ENCODE peak calls at places on chromosomes 1 and 21, in four cellular contexts. B is neural progenitor cell, A is HL-60, C is endothelial cell of umbilical vein. O is an unnamed sample.
A peak's percentile ranks its signal among the peaks of the same experiment; 100 is the strongest.

GRCh38 chr21:24594082-24594481 is 1013.2 kb downstream of the MRPL39 start:
- DNase-seq in B (no peak), A (no peak), C (no peak), O (no peak)

GRCh38 chr1:46333300-46334029 is 7.1 kb upstream of the NSUN4 start:
- DNase-seq in B (peak; percentile 41), A (peak; percentile 68), C (peak; percentile 21), O (peak; percentile 66)

GRCh38 chr1:53949023-53949611 is 3.0 kb downstream of the LRRC42 start:
- DNase-seq in B (peak; percentile 77), A (peak; percentile 44), C (peak; percentile 33), O (peak; percentile 31)

GRCh38 chr1:56644064-56644940 is 812 bp upstream of the PRKAA2 start:
- DNase-seq in B (peak; percentile 66), A (no peak), C (peak; percentile 66), O (no peak)

GRCh38 chr1:27395441-27396195 is 3.2 kb downstream of the GPR3 start:
- DNase-seq in B (peak; percentile 83), A (peak; percentile 77), C (peak; percentile 59), O (peak; percentile 83)

GRCh38 chr1:248183996-248184395 is 9.4 kb downstream of the OR2M2 start:
- DNase-seq in B (no peak), A (no peak), C (no peak), O (no peak)

GRCh38 chr1:204821476-204821875 is 49.2 kb upstream of the NFASC start:
- DNase-seq in B (no peak), A (no peak), C (peak; percentile 44), O (no peak)

GRCh38 chr1:111769517-111770146 is 13.9 kb downstream of the DDX20 start:
- DNase-seq in B (peak; percentile 57), A (peak; percentile 60), C (peak; percentile 70), O (peak; percentile 78)

GRCh38 chr1:15546641-15547040 is 20.0 kb downstream of the DNAJC16 start:
- DNase-seq in B (no peak), A (no peak), C (no peak), O (no peak)

GRCh38 chr1:7975212-7975865 is 13.8 kb downstream of the PARK7 start:
- DNase-seq in B (peak; percentile 89), A (peak; percentile 50), C (peak; percentile 81), O (peak; percentile 63)

GRCh38 chr1:211654838-211655787 is 20.3 kb downstream of the NEK2 start:
- DNase-seq in B (peak; percentile 93), A (peak; percentile 82), C (peak; percentile 87), O (peak; percentile 90)

GRCh38 chr1:8439015-8439702 is 121.2 kb downstream of the SLC45A1 start:
- DNase-seq in B (peak; percentile 80), A (peak; percentile 93), C (peak; percentile 90), O (peak; percentile 84)

GRCh38 chr1:47676311-47677054 is 238.6 kb downstream of the FOXD2 start:
- DNase-seq in B (no peak), A (no peak), C (no peak), O (no peak)

GRCh38 chr1:22592919-22593790 is 29.9 kb downstream of the EPHA8 start:
- DNase-seq in B (no peak), A (no peak), C (no peak), O (no peak)

GRCh38 chr1:236287757-236288619 is 6.2 kb upstream of the ERO1B start:
- DNase-seq in B (peak; percentile 94), A (no peak), C (no peak), O (peak; percentile 90)

GRCh38 chr1:94039514-94039870 is 81.5 kb downstream of the ABCA4 start:
- DNase-seq in B (peak; percentile 94), A (peak; percentile 50), C (peak; percentile 88), O (peak; percentile 84)

GRCh38 chr1:11719313-11720032 is 16.5 kb upstream of the AGTRAP start:
- DNase-seq in B (peak; percentile 48), A (peak; percentile 90), C (peak; percentile 76), O (peak; percentile 63)

GRCh38 chr1:114505148-114505561 is 5.8 kb downstream of the TRIM33 start:
- DNase-seq in B (no peak), A (peak; percentile 33), C (no peak), O (no peak)

GRCh38 chr1:192726820-192727504 is 81.9 kb upstream of the RGS2 start:
- DNase-seq in B (no peak), A (no peak), C (no peak), O (no peak)

GRCh38 chr1:29221296-29221695 is 9.4 kb downstream of the MECR start:
- DNase-seq in B (no peak), A (no peak), C (no peak), O (no peak)

GRCh38 chr1:22329171-22329540 is 122.5 kb upstream of the ZBTB40 start:
- DNase-seq in B (no peak), A (no peak), C (no peak), O (no peak)

GRCh38 chr1:153849487-153850185 is 73.1 kb downstream of the GATAD2B start:
- DNase-seq in B (no peak), A (peak; percentile 51), C (no peak), O (no peak)

GRCh38 chr1:168760241-168760640 is 31.2 kb upstream of the DPT start:
- DNase-seq in B (no peak), A (no peak), C (no peak), O (no peak)

GRCh38 chr1:157110686-157111085 is 11.1 kb upstream of the ETV3L start:
- DNase-seq in B (no peak), A (no peak), C (no peak), O (peak; percentile 66)

GRCh38 chr1:91701494-91701869 is 184.5 kb downstream of the TGFBR3 start:
- DNase-seq in B (no peak), A (no peak), C (no peak), O (no peak)

GRCh38 chr1:113616201-113616600 is 143.1 kb downstream of the PHTF1 start:
- DNase-seq in B (no peak), A (no peak), C (no peak), O (peak; percentile 54)

GRCh38 chr1:53601867-53602266 is 137.1 kb downstream of the GLIS1 start:
- DNase-seq in B (no peak), A (no peak), C (no peak), O (no peak)

GRCh38 chr1:206895320-206895719 is 1.9 kb upstream of the IL24 start:
- DNase-seq in B (no peak), A (no peak), C (no peak), O (no peak)

GRCh38 chr1:3822421-3822820 is 26.1 kb upstream of the LRRC47 start:
- DNase-seq in B (no peak), A (no peak), C (no peak), O (no peak)

GRCh38 chr1:162145280-162145965 is 75.9 kb downstream of the NOS1AP start:
- DNase-seq in B (peak; percentile 91), A (no peak), C (no peak), O (peak; percentile 86)

GRCh38 chr1:81832573-81832972 is 31.8 kb downstream of the ADGRL2 start:
- DNase-seq in B (peak; percentile 21), A (no peak), C (no peak), O (no peak)

GRCh38 chr1:182301026-182301436 is 90.6 kb downstream of the GLUL start:
- DNase-seq in B (no peak), A (peak; percentile 68), C (no peak), O (no peak)

GRCh38 chr1:232260861-232261260 is 369.1 kb downstream of the SIPA1L2 start:
- DNase-seq in B (no peak), A (no peak), C (no peak), O (no peak)

GRCh38 chr21:18759751-18760161 is 356.2 kb upstream of the TMPRSS15 start:
- DNase-seq in B (no peak), A (no peak), C (no peak), O (no peak)

GRCh38 chr21:39007985-39008384 is 175.3 kb downstream of the PSMG1 start:
- DNase-seq in B (no peak), A (no peak), C (no peak), O (no peak)
- H3K27ac ChIP-seq in B (no peak overlapping the region), A (no peak overlapping the region), C (no peak overlapping the region), O (no peak overlapping the region)

GRCh38 chr1:109546311-109547109 is 1.9 kb upstream of the GNAI3 start:
- DNase-seq in B (peak; percentile 93), A (peak; percentile 91), C (peak; percentile 88), O (peak; percentile 95)
- TF ChIP-seq CTCF in B (peak; percentile 91), A (peak; percentile 35), C (peak; percentile 74), O (peak; percentile 90)

DNA sequence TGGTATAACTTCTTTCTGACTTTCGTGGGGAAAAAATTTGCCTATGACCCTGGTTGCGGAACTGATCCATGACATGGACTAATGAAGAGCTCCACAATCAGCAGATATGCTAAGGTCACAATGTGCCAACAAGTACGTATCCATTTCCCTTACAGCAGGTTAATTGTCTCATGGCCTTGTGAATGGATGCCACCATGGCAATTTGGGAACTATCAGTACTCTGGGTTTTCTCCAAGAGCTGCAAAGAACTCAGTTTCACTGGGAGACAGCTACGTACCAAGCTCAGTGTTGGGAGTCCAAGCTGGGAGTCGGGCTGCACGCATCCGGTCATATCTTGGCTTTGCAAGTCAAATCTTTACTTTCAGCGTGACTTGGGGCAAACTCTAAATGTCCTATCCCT is 64.8 kb downstream of the TIAM1 start:
- DNase-seq in B (no peak), A (no peak), C (no peak), O (no peak)
- H3K27ac ChIP-seq in B (no peak overlapping the region), A (no peak overlapping the region), C (no peak overlapping the region), O (no peak overlapping the region)

GRCh38 chr1:17600313-17600712 is 60.8 kb downstream of the ARHGEF10L start:
- DNase-seq in B (no peak), A (no peak), C (no peak), O (no peak)

GRCh38 chr1:17599301-17600300 is 60.1 kb downstream of the ARHGEF10L start:
- DNase-seq in B (no peak), A (no peak), C (no peak), O (no peak)

GRCh38 chr1:17603091-17603841 is 63.8 kb downstream of the ARHGEF10L start:
- DNase-seq in B (no peak), A (no peak), C (no peak), O (no peak)

GRCh38 chr1:17598251-17598650 is 58.8 kb downstream of the ARHGEF10L start:
- DNase-seq in B (no peak), A (no peak), C (no peak), O (no peak)

GRCh38 chr1:17601643-17602382 is 62.3 kb downstream of the ARHGEF10L start:
- DNase-seq in B (peak; percentile 49), A (no peak), C (no peak), O (no peak)
- TF ChIP-seq CTCF in B (peak; percentile 25), A (no peak), C (no peak), O (no peak)

DNA sequence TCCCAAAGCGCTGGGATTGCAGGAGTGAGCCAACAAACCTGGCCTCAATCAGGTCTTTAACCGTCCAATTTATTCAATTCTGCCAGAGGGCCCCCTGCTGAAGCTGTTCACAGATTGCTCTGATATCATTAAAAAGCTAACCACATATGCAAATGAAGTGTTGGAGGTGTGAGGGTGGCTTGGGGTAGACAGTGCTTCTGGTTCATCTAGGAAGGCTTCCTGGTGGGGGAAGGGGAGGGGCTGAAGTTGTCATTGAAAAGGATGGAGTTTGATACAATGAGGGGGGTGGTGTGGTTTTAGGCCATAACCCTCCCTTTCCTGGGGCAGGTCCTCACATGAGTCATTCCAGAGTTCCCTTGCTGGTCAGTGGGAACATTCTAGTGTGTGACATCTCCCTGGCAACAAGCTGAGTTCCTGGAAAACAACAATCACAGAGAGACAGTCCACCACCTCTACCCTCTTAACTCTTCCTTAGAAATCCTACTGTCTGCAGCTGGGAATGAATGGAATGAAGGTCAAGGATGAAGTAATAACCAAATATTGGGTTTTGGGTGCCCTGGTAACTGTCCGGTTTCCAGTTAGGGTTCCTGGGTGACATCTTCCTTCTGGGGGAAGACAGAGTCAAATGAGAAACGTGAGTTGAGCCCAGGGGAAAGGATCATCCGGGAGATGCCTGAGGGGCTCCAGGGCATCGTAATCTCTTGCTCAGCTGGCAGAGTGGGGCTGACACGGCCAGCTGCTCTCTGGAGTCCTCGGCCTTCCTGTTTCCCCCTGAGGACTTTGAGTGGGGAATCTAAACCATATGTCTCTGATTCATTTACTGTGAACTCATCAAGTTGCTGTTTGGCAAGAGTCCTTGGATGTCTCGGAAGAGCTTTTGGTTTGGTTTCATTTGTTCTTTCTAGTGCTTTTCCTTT is 32.2 kb downstream of the BATF3 start:
- DNase-seq in B (no peak), A (no peak), C (peak; percentile 77), O (peak; percentile 86)
- H3K27ac ChIP-seq in B (no peak overlapping the region), A (no peak overlapping the region), C (peak overlapping the region; percentile 93), O (peak overlapping the region; percentile 21)

O was measured in A673.